ENCODE peak calls at places on chromosomes 6 and 20, in six cellular contexts. T is SW 1271; F is HEK293T; S is psoas muscle; O is activated CD4-positive, alpha-beta T cell treated with anti-CD3 and anti-CD28 coated beads, Interleukin-2, amount 10 ng/mL, durations not matched to agents 24 days and 14 days; M is RKO. H is an unnamed sample.

GRCh38 chr20:573414-574296 is 30.1 kb upstream of the CSNK2A1 start:
- DNase-seq in O (no peak), T (no peak), F (no peak), M (no peak), S (no peak), H (no peak)

GRCh38 chr6:44737829-44738528 is 350.5 kb downstream of the CDC5L start:
- DNase-seq in S (no peak), F (no peak), T (no peak), O (peak; percentile 52), M (no peak), H (no peak)

GRCh38 chr6:124792386-124792785 is 169.9 kb upstream of the RNF217 start:
- DNase-seq in M (no peak), T (no peak), S (no peak), O (no peak), F (no peak), H (no peak)

GRCh38 chr6:82264321-82264720 is 16.8 kb upstream of the IBTK start:
- DNase-seq in O (no peak), M (no peak), S (no peak), F (no peak), T (no peak), H (no peak)

GRCh38 chr6:150241751-150242150 is 98.9 kb downstream of the PPP1R14C start:
- DNase-seq in O (peak; percentile 61), T (no peak), M (no peak), S (no peak), F (no peak), H (no peak)

GRCh38 chr6:4401408-4402367 is 266.3 kb upstream of the ECI2 start:
- DNase-seq in F (no peak), T (no peak), O (no peak), M (peak; percentile 43), S (peak; percentile 30), H (no peak)

GRCh38 chr6:26739811-26740210 is 80.3 kb upstream of the ZNF322 start:
- DNase-seq in F (no peak), O (no peak), S (no peak), T (no peak), M (no peak), H (no peak)

GRCh38 chr6:169971171-169971861 is 219.9 kb downstream of the ERMARD start:
- DNase-seq in S (no peak), M (no peak), T (no peak), O (no peak), F (no peak), H (peak; percentile 69)

GRCh38 chr20:46122071-46122470 is 4.0 kb downstream of the CD40 start:
- DNase-seq in S (no peak), T (no peak), M (peak; percentile 57), F (no peak), O (no peak), H (no peak)

GRCh38 chr6:87366428-87366827 is 21.8 kb downstream of the C6orf163 start:
- DNase-seq in O (no peak), M (peak; percentile 35), S (no peak), F (no peak), T (no peak), H (no peak)

GRCh38 chr6:165223736-165224135 is 85.7 kb downstream of the C6orf118 start:
- DNase-seq in O (no peak), M (no peak), S (no peak), F (no peak), T (no peak), H (no peak)

GRCh38 chr20:64101731-64102621 is 5.4 kb downstream of the NPBWR2 start:
- DNase-seq in F (peak; percentile 92), O (peak; percentile 92), T (no peak), S (peak; percentile 34), M (no peak), H (peak; percentile 56)

GRCh38 chr20:32678948-32679347 is 5.2 kb upstream of the C20orf203 start:
- DNase-seq in O (no peak), M (no peak), S (peak; percentile 48), F (no peak), T (no peak), H (no peak)

GRCh38 chr20:37421988-37422387 is 76.0 kb downstream of the SRC start:
- DNase-seq in T (no peak), M (no peak), O (no peak), S (no peak), F (no peak), H (no peak)

GRCh38 chr20:36092424-36093024 is 62.0 kb upstream of the EPB41L1 start:
- DNase-seq in S (peak; percentile 41), T (no peak), M (peak; percentile 40), F (peak; percentile 49), O (peak; percentile 65), H (peak; percentile 52)

GRCh38 chr6:33619166-33619565 is 2.0 kb upstream of the ITPR3 start:
- DNase-seq in S (no peak), T (no peak), O (no peak), M (peak; percentile 55), F (no peak), H (no peak)

GRCh38 chr20:16052406-16052805 is 520.8 kb downstream of the KIF16B start:
- DNase-seq in O (no peak), F (no peak), T (no peak), M (no peak), S (no peak), H (no peak)

GRCh38 chr20:49276201-49276894 is 1.5 kb downstream of the ZNFX1 start:
- DNase-seq in F (no peak), S (no peak), M (peak; percentile 90), O (peak; percentile 79), T (peak; percentile 18), H (no peak)

GRCh38 chr20:61459266-61459665 is 207.2 kb downstream of the CDH4 start:
- DNase-seq in F (no peak), M (no peak), S (no peak), O (no peak), T (no peak), H (no peak)

GRCh38 chr6:30820196-30820595 is 64.1 kb upstream of the DDR1 start:
- DNase-seq in F (no peak), S (peak; percentile 32), T (peak; percentile 62), M (peak; percentile 44), O (no peak), H (peak; percentile 81)

GRCh38 chr6:38997128-38997761 is 51.3 kb upstream of the GLP1R start:
- DNase-seq in M (no peak), S (no peak), F (peak; percentile 71), O (peak; percentile 69), T (no peak), H (no peak)

GRCh38 chr6:125750692-125751333 is 1.4 kb downstream of the HEY2 start:
- DNase-seq in F (no peak), O (no peak), S (no peak), T (no peak), M (no peak), H (no peak)

GRCh38 chr6:159797554-159797953 is 2.5 kb upstream of the PNLDC1 start:
- DNase-seq in T (no peak), O (no peak), S (no peak), F (no peak), M (no peak), H (no peak)

GRCh38 chr6:1850581-1851157 is 241.0 kb downstream of the FOXC1 start:
- DNase-seq in F (peak; percentile 49), T (no peak), S (no peak), M (no peak), O (no peak), H (no peak)

H was measured in aorta.